ENCODE peak calls at places on chromosomes 4 and X, in six cellular contexts. D, C, K, V, F and A are unnamed samples.

GRCh38 chrX:128106630-128107029 is 54.4 kb upstream of the ACTRT1 start:
- DNase-seq in D (no peak), C (no peak), K (no peak), V (peak; percentile 4), F (no peak), A (no peak)

GRCh38 chr4:54657194-54657555 is 582 bp upstream of the KIT start:
- DNase-seq in D (no peak), C (no peak), K (no peak), V (peak; percentile 14), F (no peak), A (no peak)

GRCh38 chr4:133581971-133582619 is 433.0 kb downstream of the PCDH10 start:
- DNase-seq in D (no peak), C (no peak), K (no peak), V (no peak), F (no peak), A (no peak)

GRCh38 chrX:5965406-5965805 is 263.3 kb downstream of the NLGN4X start:
- DNase-seq in D (no peak), C (no peak), K (no peak), V (no peak), F (no peak), A (no peak)

GRCh38 chrX:129433461-129433860 is 89.8 kb downstream of the SMARCA1 start:
- DNase-seq in D (no peak), C (no peak), K (no peak), V (no peak), F (no peak), A (no peak)

GRCh38 chrX:30893206-30893605 is 4.2 kb upstream of the TAB3 start:
- DNase-seq in D (no peak), C (no peak), K (no peak), V (no peak), F (no peak), A (no peak)

GRCh38 chr4:4803216-4803903 is 56.1 kb upstream of the MSX1 start:
- DNase-seq in D (no peak), C (no peak), K (no peak), V (no peak), F (no peak), A (no peak)

GRCh38 chr4:87657525-87657924 is 7.4 kb downstream of the DMP1 start:
- DNase-seq in D (no peak), C (no peak), K (no peak), V (no peak), F (no peak), A (no peak)

DNA sequence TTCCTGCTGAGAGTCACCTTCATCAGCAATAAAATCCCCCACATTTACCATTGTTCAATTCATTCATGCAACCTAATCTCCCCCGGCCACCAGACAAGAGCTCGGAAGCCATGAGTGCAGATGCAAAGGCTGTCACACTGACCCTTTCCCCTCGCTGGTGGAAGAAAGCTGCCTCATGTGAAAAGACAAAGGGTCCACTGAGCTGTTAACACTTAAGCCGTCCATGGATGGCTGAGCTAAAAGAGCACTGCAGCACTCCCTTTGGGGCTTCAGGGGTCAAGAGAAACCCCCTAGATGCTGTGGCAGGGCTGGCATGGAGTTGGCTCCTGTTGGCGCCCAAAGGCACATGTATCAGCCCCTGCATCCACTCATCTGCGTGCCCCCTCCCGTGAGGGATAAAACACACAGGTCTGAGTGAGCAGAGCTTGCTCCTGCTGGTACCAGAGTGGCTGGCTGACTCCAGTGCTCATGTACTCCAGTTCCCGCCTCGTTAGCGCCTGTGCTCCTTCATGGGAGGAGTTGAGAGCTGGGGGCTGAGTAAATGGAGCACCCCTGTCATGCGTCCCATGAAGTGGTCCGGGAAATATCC is 216.5 kb downstream of the PDHA2 start:
- DNase-seq in D (no peak), C (no peak), K (no peak), V (no peak), F (no peak), A (no peak)
- TF ChIP-seq TAF1 in D (no peak), C (no peak), K (no peak), V (no peak), F (no peak), A (no peak)

DNA sequence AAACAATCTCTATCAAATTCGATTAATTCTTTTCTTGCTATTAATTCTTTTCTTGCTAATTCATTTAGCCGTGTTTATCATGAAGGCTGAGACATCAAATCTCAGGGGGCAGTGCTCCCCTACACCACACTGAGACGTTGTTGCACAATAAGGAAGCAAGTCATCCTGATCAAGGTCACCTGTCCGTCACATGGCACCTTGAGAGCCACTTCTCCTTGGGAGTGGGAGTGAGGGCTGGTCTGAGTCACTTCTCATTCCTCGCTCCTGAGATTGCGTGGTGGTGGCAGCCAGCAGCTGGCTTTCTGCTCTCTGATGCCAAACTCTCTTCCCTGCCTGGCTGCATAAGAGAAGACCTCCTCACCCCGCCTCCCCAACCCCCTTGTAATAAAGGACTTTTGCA is 312.9 kb upstream of the GATB start:
- DNase-seq in D (no peak), C (no peak), K (no peak), V (no peak), F (no peak), A (no peak)
- TF ChIP-seq POLR2AphosphoS5 in D (no peak), C (no peak), K (no peak), V (no peak), F (no peak), A (no peak)

GRCh38 chr4:61638600-61638999 is 438.5 kb downstream of the ADGRL3 start:
- DNase-seq in D (no peak), C (no peak), K (no peak), V (no peak), F (no peak), A (no peak)
- TF ChIP-seq TAF1 in D (no peak), C (no peak), K (no peak), V (no peak), F (no peak), A (no peak)

GRCh38 chr4:184734758-184735157 is 862 bp upstream of the CENPU start:
- DNase-seq in D (no peak), C (no peak), K (no peak), V (no peak), F (no peak), A (no peak)

GRCh38 chr4:184731056-184731455 is 2.8 kb downstream of the CENPU start:
- DNase-seq in D (no peak), C (no peak), K (no peak), V (no peak), F (no peak), A (no peak)

GRCh38 chr4:184732126-184732525 is 1.8 kb downstream of the CENPU start:
- DNase-seq in D (no peak), C (no peak), K (no peak), V (no peak), F (no peak), A (no peak)

GRCh38 chr4:184728858-184729257 is 5.0 kb downstream of the CENPU start:
- DNase-seq in D (no peak), C (no peak), K (no peak), V (no peak), F (no peak), A (no peak)

GRCh38 chr4:184733654-184734524 is at the start of gene CENPU:
- DNase-seq in D (peak; percentile 99), C (peak; percentile 98), K (peak; percentile 94), V (peak; percentile 99), F (peak; percentile 100), A (peak; percentile 98)
- TF ChIP-seq POLR2AphosphoS5 in D (peak; percentile 32), C (peak; percentile 53), K (peak; percentile 58), V (peak; percentile 80), F (peak; percentile 82), A (peak; percentile 61)

GRCh38 chrX:155637714-155638113 is 25.0 kb upstream of the TMLHE start:
- DNase-seq in D (no peak), C (no peak), K (no peak), V (no peak), F (no peak), A (no peak)

DNA sequence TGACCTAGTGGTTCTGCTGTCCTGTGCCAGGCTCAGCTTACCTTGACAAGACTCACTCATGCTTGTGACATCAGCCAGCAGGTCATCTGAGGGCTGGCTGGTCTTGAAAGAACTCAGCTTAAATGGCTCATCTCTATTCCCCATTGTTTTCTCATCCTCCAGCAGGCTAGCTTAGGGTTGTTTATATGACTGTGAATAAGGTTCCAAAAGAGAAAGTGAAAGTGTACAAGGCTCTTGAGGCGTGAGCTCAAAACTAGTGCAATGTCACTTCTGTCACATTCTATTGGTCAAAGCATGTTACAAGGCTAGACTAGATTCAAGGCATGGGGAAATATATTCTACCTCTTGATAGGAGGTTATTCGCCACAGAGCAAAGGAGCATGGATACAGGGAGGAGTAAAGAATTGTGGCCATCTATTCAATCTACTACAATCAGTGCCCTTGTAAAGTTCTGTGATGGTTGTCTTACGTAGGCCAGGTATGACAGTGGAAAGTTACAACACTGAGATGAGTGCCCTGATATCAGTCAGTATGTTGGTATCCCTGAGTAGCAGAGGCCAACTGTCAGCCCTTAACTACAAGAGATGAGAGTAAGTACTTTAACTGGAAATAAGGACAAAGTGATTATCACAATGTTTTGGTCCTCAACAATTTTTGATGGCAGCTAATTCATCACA is 19.8 kb upstream of the TMLHE start:
- DNase-seq in D (no peak), C (no peak), K (peak; percentile 3), V (no peak), F (no peak), A (no peak)
- TF ChIP-seq TAF1 in D (no peak), C (no peak), K (no peak), V (no peak), F (no peak), A (no peak)

GRCh38 chrX:121949041-121949760 is 901.8 kb downstream of the GLUD2 start:
- DNase-seq in D (no peak), C (no peak), K (no peak), V (no peak), F (no peak), A (no peak)
- TF ChIP-seq POLR2AphosphoS5 in D (no peak), C (no peak), K (no peak), V (no peak), F (no peak), A (no peak)

DNA sequence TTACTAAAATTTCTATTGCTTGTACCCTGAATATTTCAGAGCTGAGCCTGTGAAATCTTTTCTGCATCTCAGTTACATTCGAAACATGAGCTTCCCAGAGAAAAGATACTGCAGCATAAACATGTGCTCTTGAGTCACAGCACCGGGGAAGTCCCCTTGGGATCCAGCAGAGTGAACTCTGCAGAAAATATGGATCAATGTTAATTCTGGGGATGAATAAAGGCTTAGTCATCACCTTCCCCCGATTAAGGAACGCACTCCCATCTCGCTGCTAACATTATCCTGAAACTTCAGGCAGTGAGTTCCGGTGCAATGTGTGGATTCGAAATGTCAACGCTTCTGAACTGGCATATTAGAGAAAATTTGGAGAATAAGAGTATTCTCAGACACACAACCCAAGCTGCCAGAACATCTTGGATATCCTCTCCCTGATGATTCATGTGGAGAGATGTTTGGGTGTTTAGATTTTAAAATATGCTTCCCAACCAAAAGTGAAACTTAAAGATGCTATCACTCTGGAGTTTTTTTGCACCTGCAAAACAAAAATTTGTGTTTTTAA is 90.8 kb downstream of the IRF2 start:
- DNase-seq in D (no peak), C (no peak), K (no peak), V (no peak), F (no peak), A (no peak)
- TF ChIP-seq TAF1 in D (no peak), C (no peak), K (no peak), V (no peak), F (no peak), A (no peak)